ENCODE peak calls at places on chromosome 1, in four cellular contexts. E is activated naive CD4-positive, alpha-beta T cell; K is NCI-H1694; A is ovary. D is an unnamed sample.

GRCh38 chr1:235974616-235975015 is 90.3 kb downstream of the NID1 start:
- DNase-seq in E (no peak), A (no peak), K (no peak), D (no peak)

GRCh38 chr1:245045087-245045881 is 109.5 kb upstream of the KIF26B start:
- DNase-seq in K (no peak), E (no peak), A (no peak), D (no peak)

GRCh38 chr1:20726107-20726911 is 6.2 kb downstream of the SH2D5 start:
- DNase-seq in K (no peak), A (peak), E (no peak), D (no peak)

GRCh38 chr1:17212009-17212408 is 7.1 kb downstream of the PADI1 start:
- DNase-seq in A (no peak), E (no peak), K (no peak), D (no peak)

GRCh38 chr1:98388431-98388830 is 273.1 kb upstream of the SNX7 start:
- DNase-seq in E (no peak), K (peak), A (no peak), D (peak)

GRCh38 chr1:175783126-175783722 is 39.8 kb upstream of the TNR start:
- DNase-seq in E (no peak), K (no peak), A (no peak), D (no peak)

GRCh38 chr1:85654066-85654782 is 54.0 kb downstream of the ZNHIT6 start:
- DNase-seq in A (no peak), K (no peak), E (no peak), D (no peak)

GRCh38 chr1:147630447-147630846 is 39.9 kb downstream of the ACP6 start:
- DNase-seq in K (no peak), A (no peak), E (no peak), D (no peak)

GRCh38 chr1:169698976-169699375 is 12.4 kb downstream of the SELL start:
- DNase-seq in E (no peak), A (no peak), K (no peak), D (no peak)

GRCh38 chr1:27491748-27492700 is 2.1 kb upstream of the WASF2 start:
- DNase-seq in A (peak), E (no peak), K (no peak), D (no peak)

GRCh38 chr1:112686835-112687234 is 12.4 kb downstream of the MOV10 start:
- DNase-seq in A (no peak), E (no peak), K (no peak), D (no peak)